ENCODE peak calls at places on chromosomes 16 and 17, in five cellular contexts. X, G, D, U and Q are unnamed samples.

GRCh38 chr17:56297142-56297541 is 143.9 kb downstream of the ANKFN1 start:
- DNase-seq in X (peak; percentile 77), G (no peak), D (no peak), U (no peak), Q (no peak)

GRCh38 chr16:68373528-68374250 is 62.9 kb downstream of the PRMT7 start:
- DNase-seq in X (no peak), G (no peak), D (no peak), U (no peak), Q (no peak)

GRCh38 chr17:75679706-75680201 is 12.6 kb downstream of the SAP30BP start:
- DNase-seq in X (peak; percentile 50), G (no peak), D (no peak), U (no peak), Q (peak; percentile 91)

GRCh38 chr17:73976676-73977521 is 226.6 kb upstream of the RPL38 start:
- DNase-seq in X (peak; percentile 62), G (no peak), D (peak; percentile 61), U (no peak), Q (no peak)

GRCh38 chr16:89478576-89479221 is 11.7 kb downstream of the ANKRD11 start:
- DNase-seq in X (peak; percentile 77), G (no peak), D (no peak), U (no peak), Q (peak; percentile 60)

GRCh38 chr16:69859105-69859969 is 91.8 kb upstream of the CLEC18A start:
- DNase-seq in X (no peak), G (peak; percentile 92), D (peak; percentile 36), U (no peak), Q (peak; percentile 41)

GRCh38 chr16:4693956-4694663 is 748 bp downstream of the NUDT16L1 start:
- DNase-seq in X (peak; percentile 62), G (peak; percentile 70), D (peak; percentile 89), U (peak; percentile 47), Q (peak; percentile 21)

GRCh38 chr17:78278139-78278741 is 46.8 kb downstream of the TMEM235 start:
- DNase-seq in X (no peak), G (peak; percentile 67), D (no peak), U (peak; percentile 82), Q (no peak)

GRCh38 chr17:48429638-48430586 is at the start of gene SKAP1:
- DNase-seq in X (peak; percentile 7), G (peak; percentile 71), D (peak; percentile 29), U (peak; percentile 38), Q (no peak)

GRCh38 chr16:16183562-16183961 is 39.7 kb downstream of the ABCC6 start:
- DNase-seq in X (no peak), G (peak; percentile 75), D (no peak), U (no peak), Q (no peak)

GRCh38 chr16:20976568-20976967 is 76.0 kb downstream of the LYRM1 start:
- DNase-seq in X (no peak), G (no peak), D (no peak), U (no peak), Q (no peak)

GRCh38 chr17:42340691-42341127 is 47.5 kb downstream of the STAT3 start:
- DNase-seq in X (peak; percentile 20), G (no peak), D (no peak), U (peak; percentile 11), Q (no peak)

GRCh38 chr16:85220125-85220839 is 108.0 kb upstream of the CIBAR2 start:
- DNase-seq in X (peak; percentile 80), G (no peak), D (peak; percentile 92), U (no peak), Q (peak; percentile 62)

GRCh38 chr16:89140401-89140800 is 31.1 kb upstream of the CDH15 start:
- DNase-seq in X (no peak), G (no peak), D (no peak), U (no peak), Q (no peak)

GRCh38 chr16:8782673-8783072 is 14.8 kb downstream of the TMEM186 start:
- DNase-seq in X (no peak), G (no peak), D (no peak), U (no peak), Q (no peak)

GRCh38 chr16:65176603-65177002 is 54.7 kb upstream of the CDH11 start:
- DNase-seq in X (peak; percentile 86), G (no peak), D (no peak), U (no peak), Q (no peak)

GRCh38 chr17:79043931-79044320 is 20.0 kb downstream of the C1QTNF1 start:
- DNase-seq in X (no peak), G (no peak), D (no peak), U (no peak), Q (no peak)

GRCh38 chr16:55643161-55643970 is 12.4 kb upstream of the SLC6A2 start:
- DNase-seq in X (peak; percentile 19), G (no peak), D (no peak), U (no peak), Q (no peak)

GRCh38 chr16:84198401-84198800 is 7.4 kb downstream of the ADAD2 start:
- DNase-seq in X (peak; percentile 68), G (no peak), D (no peak), U (no peak), Q (peak; percentile 30)

GRCh38 chr16:85166699-85167588 is 54.7 kb upstream of the CIBAR2 start:
- DNase-seq in X (no peak), G (no peak), D (no peak), U (no peak), Q (no peak)

GRCh38 chr17:21418446-21419298 is 42.5 kb downstream of the KCNJ12 start:
- DNase-seq in X (no peak), G (no peak), D (no peak), U (no peak), Q (no peak)

GRCh38 chr17:34351041-34351575 is 5.2 kb upstream of the CCL13 start:
- DNase-seq in X (no peak), G (no peak), D (no peak), U (no peak), Q (no peak)
- TF ChIP-seq EZH2phosphoT487 in X (no peak), G (no peak), D (no peak), U (no peak), Q (no peak)

DNA sequence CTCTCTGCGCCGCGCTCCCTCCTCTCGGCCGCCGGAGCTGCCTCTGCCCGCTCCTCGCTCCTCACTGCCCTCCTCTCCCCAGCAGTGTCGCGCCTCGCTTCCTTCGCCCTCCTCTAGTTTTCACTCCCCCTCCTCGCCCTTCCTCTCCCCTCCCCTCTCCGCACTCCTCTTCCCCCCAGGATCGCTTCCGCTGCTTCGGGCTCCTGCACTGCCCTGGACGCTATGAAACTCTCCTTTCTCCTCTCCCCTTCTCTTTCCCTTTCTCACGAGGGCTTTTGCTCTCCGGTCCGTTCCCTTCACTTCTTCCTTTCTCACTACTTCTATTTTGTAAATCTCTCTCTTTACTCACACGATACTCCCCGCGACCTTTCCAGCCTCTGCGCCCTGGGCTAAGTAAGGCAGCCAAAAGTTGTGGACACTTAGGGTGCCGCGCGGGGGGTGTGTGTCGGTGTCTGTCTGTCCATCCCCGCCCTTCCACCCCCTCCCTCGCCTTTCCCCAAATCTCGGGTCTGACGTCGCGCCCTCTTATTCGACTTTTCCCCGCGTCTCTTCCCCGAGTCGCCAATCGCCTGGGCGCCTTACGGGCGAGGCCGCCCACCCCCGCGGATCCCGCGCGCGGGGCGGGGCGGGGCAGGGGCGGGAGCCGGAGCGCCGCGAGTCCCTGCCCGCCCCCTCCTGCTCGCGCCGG is at the start of gene IRX3:
- DNase-seq in X (peak; percentile 97), G (peak; percentile 94), D (peak; percentile 95), U (no peak), Q (peak; percentile 19)
- H3F3A ChIP-seq in X (no peaks in the 10 kb centered on the region), G (peaks cover 4% of the 10 kb centered on the region), D (no peaks in the 10 kb centered on the region), U (no peaks in the 10 kb centered on the region), Q (no peaks in the 10 kb centered on the region)

GRCh38 chr17:62030264-62030663 is 34.8 kb downstream of the MED13 start:
- DNase-seq in X (no peak), G (no peak), D (no peak), U (no peak), Q (no peak)
- H3K9me2 ChIP-seq in X (no peaks in the 10 kb centered on the region), G (no peaks in the 10 kb centered on the region), D (no peaks in the 10 kb centered on the region), U (no peaks in the 10 kb centered on the region), Q (no peaks in the 10 kb centered on the region)

GRCh38 chr17:19718041-19718612 is 1.7 kb upstream of the SLC47A2 start:
- DNase-seq in X (no peak), G (no peak), D (peak; percentile 12), U (no peak), Q (no peak)

GRCh38 chr17:19714542-19715411 is 1.6 kb downstream of the SLC47A2 start:
- DNase-seq in X (no peak), G (no peak), D (no peak), U (no peak), Q (no peak)

GRCh38 chr17:19717411-19717908 is 1.1 kb upstream of the SLC47A2 start:
- DNase-seq in X (no peak), G (no peak), D (peak; percentile 26), U (no peak), Q (no peak)

GRCh38 chr17:19717031-19717360 is 612 bp upstream of the SLC47A2 start:
- DNase-seq in X (no peak), G (no peak), D (no peak), U (no peak), Q (no peak)

GRCh38 chr17:19716108-19717030 is at the start of gene SLC47A2:
- DNase-seq in X (no peak), G (no peak), D (peak; percentile 64), U (no peak), Q (peak; percentile 26)
- TF ChIP-seq EZH2phosphoT487 in X (no peak), G (no peak), D (no peak), U (no peak), Q (no peak)

GRCh38 chr16:31061126-31061812 is 12.8 kb downstream of the ZNF668 start:
- DNase-seq in X (no peak), G (no peak), D (no peak), U (no peak), Q (no peak)

GRCh38 chr16:31064882-31065461 is 9.1 kb downstream of the ZNF668 start:
- DNase-seq in X (peak; percentile 99), G (no peak), D (no peak), U (no peak), Q (peak; percentile 24)

GRCh38 chr16:31063843-31064611 is 10.0 kb downstream of the ZNF668 start:
- DNase-seq in X (no peak), G (no peak), D (no peak), U (no peak), Q (no peak)

GRCh38 chr16:31061813-31062440 is 12.1 kb downstream of the ZNF668 start:
- DNase-seq in X (no peak), G (no peak), D (no peak), U (no peak), Q (no peak)

DNA sequence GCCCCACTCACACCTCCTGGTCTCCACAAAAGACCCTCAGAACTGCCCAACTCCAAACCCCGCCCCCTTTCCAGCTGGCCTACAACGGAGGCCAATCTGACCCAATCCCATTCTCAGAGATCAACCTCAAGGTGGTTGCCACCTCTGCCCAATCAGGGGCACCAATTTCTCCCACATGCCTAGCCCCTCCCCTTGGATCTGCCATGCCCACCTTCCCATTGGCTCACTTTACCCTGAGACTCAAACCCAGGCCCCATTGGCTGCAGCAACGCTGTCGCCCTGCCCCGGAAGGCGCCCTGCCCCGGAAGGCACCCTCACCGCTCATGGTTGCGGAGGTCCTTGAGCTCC is 10.6 kb downstream of the ZNF668 start:
- DNase-seq in X (no peak), G (peak; percentile 60), D (no peak), U (no peak), Q (no peak)
- H3F3A ChIP-seq in X (peaks cover 20% of the 10 kb centered on the region), G (no peaks in the 10 kb centered on the region), D (peaks cover 17% of the 10 kb centered on the region), U (no peaks in the 10 kb centered on the region), Q (no peaks in the 10 kb centered on the region)